ENCODE peak calls at places on chromosomes 12 and 14, in six cellular contexts. E is neural progenitor cell; F is CD8-positive, alpha-beta T cell; U is brain microvascular endothelial cell; A is esophagus squamous epithelium; Y is right atrium auricular region. I is an unnamed sample.

GRCh38 chr12:69392146-69392928 is 32.8 kb downstream of the YEATS4 start:
- DNase-seq in A (no peak), U (no peak), Y (no peak), E (no peak), F (no peak), I (peak; percentile 48)

GRCh38 chr14:86501611-86502010 is 971.7 kb downstream of the FLRT2 start:
- DNase-seq in A (no peak), U (no peak), F (no peak), Y (no peak), E (no peak), I (no peak)

GRCh38 chr12:75623631-75624118 is 112.3 kb upstream of the KRR1 start:
- DNase-seq in E (no peak), F (no peak), Y (no peak), A (no peak), U (peak; percentile 40), I (peak; percentile 30)

GRCh38 chr12:132783917-132784531 is 22.4 kb upstream of the ANKLE2 start:
- DNase-seq in F (no peak), U (no peak), E (no peak), A (no peak), Y (no peak), I (no peak)

GRCh38 chr14:94180655-94181271 is 6.6 kb downstream of the PPP4R4 start:
- DNase-seq in U (peak; percentile 15), Y (no peak), A (no peak), F (no peak), E (peak; percentile 42), I (peak; percentile 50)

GRCh38 chr14:97602438-97603117 is 805.4 kb downstream of the VRK1 start:
- DNase-seq in U (no peak), Y (no peak), A (no peak), F (peak; percentile 80), E (no peak), I (no peak)

GRCh38 chr12:39405580-39405979 is 37.3 kb downstream of the KIF21A start:
- DNase-seq in E (no peak), U (no peak), F (no peak), Y (no peak), A (no peak), I (no peak)

GRCh38 chr14:73007835-73008234 is 19.1 kb downstream of the ZFYVE1 start:
- DNase-seq in E (no peak), F (no peak), Y (no peak), A (no peak), U (no peak), I (no peak)

GRCh38 chr12:132284071-132284492 is 45.3 kb downstream of the GALNT9 start:
- DNase-seq in A (no peak), F (no peak), U (peak; percentile 39), Y (no peak), E (no peak), I (peak; percentile 21)

GRCh38 chr12:109734219-109735000 is 20.8 kb downstream of the FAM222A start:
- DNase-seq in A (no peak), Y (no peak), F (no peak), U (no peak), E (peak; percentile 79), I (no peak)

GRCh38 chr14:35687335-35687939 is 121.7 kb downstream of the RALGAPA1 start:
- DNase-seq in E (peak; percentile 75), Y (no peak), A (no peak), U (peak; percentile 59), F (peak; percentile 13), I (peak; percentile 73)

GRCh38 chr14:20469890-20470858 is 968 bp downstream of the PNP start:
- DNase-seq in E (peak; percentile 38), A (no peak), Y (peak; percentile 79), U (peak; percentile 62), F (peak; percentile 51), I (peak; percentile 55)

GRCh38 chr12:5267603-5268423 is 164.1 kb upstream of the NTF3 start:
- DNase-seq in U (no peak), Y (no peak), E (no peak), A (no peak), F (no peak), I (peak; percentile 20)

GRCh38 chr12:82174936-82175335 is 183.3 kb downstream of the CCDC59 start:
- DNase-seq in F (no peak), A (no peak), U (no peak), Y (no peak), E (peak; percentile 6), I (no peak)

GRCh38 chr12:27449893-27450534 is 3.5 kb downstream of the SMCO2 start:
- DNase-seq in U (no peak), Y (no peak), E (no peak), F (no peak), A (no peak), I (no peak)

GRCh38 chr12:27447761-27448160 is 1.2 kb downstream of the SMCO2 start:
- DNase-seq in U (no peak), Y (no peak), E (no peak), A (no peak), F (no peak), I (no peak)

GRCh38 chr12:27453462-27453861 is 6.9 kb downstream of the SMCO2 start:
- DNase-seq in Y (no peak), U (no peak), F (no peak), A (no peak), E (no peak), I (no peak)

GRCh38 chr12:27449011-27449410 is 2.5 kb downstream of the SMCO2 start:
- DNase-seq in Y (no peak), E (no peak), U (no peak), F (no peak), A (no peak), I (no peak)

DNA sequence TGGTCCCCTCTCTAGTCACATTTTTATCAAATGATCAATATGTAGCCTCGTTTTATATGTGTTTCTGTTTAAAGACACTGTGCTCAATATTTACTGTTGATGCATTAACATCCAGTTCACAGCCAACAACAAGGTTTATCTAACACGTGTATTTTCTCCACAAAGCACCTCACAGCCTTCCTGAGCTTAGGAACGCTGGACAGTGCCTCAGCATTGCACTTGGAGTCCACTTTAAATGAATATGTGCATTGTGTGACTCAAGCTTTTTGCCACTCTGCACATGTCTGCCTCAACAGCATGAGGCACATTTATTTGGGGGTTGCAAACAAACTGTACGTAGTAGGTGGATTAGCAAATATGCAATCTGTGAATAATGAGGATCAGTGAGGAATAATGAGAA is 4.9 kb downstream of the SMCO2 start:
- DNase-seq in A (no peak), U (no peak), F (no peak), Y (no peak), E (no peak), I (no peak)
- H3K27ac ChIP-seq in A (no peak overlapping the region), U (no peak overlapping the region), F (no peak overlapping the region), Y (no peak overlapping the region), E (no peak overlapping the region), I (no peak overlapping the region)

GRCh38 chr12:104213952-104214351 is 1.6 kb upstream of the TXNRD1 start:
- DNase-seq in U (peak; percentile 14), A (no peak), Y (no peak), F (no peak), E (no peak), I (peak; percentile 86)

GRCh38 chr12:104216461-104217058 is 981 bp downstream of the TXNRD1 start:
- DNase-seq in F (no peak), Y (no peak), A (no peak), U (no peak), E (no peak), I (no peak)

GRCh38 chr12:104218935-104219334 is 3.4 kb downstream of the TXNRD1 start:
- DNase-seq in U (peak; percentile 59), Y (no peak), E (no peak), A (no peak), F (no peak), I (peak; percentile 53)

GRCh38 chr12:104212516-104212915 is 3.1 kb upstream of the TXNRD1 start:
- DNase-seq in U (no peak), E (no peak), Y (no peak), A (no peak), F (no peak), I (peak; percentile 11)

DNA sequence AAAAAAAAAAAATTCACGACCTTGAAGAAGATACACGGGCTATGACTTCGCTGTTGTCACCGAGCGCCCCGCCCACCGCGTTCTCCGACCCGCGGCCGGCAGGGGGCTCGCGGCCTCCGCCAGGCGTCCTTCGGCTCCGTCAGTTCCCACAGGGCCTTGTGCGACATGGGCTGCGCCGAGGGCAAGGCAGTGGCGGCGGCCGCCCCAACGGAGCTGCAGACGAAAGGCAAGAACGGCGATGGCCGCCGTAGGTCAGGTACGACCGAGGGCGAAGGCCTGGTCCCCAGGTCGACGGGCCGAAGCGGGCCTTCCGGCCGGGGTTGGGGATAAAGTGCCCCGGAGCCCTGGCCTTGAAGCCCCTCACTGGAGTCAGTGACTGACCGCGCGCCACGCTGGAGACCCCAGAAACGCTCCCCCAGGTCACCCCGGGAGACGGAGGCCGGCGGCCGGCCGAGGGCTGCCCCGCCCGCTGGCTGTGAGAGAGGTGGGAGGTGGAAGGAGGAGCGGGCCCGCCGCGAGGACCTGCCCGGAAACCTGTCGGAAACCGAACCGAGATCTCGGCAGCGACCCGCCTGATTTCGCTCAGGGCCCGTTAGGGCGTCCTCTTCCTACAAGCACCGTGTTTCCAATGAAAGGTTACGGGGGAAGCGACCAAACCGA is at the start of gene TXNRD1:
- DNase-seq in U (peak; percentile 64), F (peak; percentile 83), Y (peak; percentile 89), A (peak; percentile 8), E (peak; percentile 94), I (peak; percentile 81)
- H3K27ac ChIP-seq in U (peak within 1 kb of the TSS; percentile 45), F (peak within 1 kb of the TSS; percentile 26), Y (peak within 1 kb of the TSS; percentile 91), A (peak within 1 kb of the TSS; percentile 78), E (no peak within 1 kb of the TSS), I (peak within 1 kb of the TSS; percentile 74)

DNA sequence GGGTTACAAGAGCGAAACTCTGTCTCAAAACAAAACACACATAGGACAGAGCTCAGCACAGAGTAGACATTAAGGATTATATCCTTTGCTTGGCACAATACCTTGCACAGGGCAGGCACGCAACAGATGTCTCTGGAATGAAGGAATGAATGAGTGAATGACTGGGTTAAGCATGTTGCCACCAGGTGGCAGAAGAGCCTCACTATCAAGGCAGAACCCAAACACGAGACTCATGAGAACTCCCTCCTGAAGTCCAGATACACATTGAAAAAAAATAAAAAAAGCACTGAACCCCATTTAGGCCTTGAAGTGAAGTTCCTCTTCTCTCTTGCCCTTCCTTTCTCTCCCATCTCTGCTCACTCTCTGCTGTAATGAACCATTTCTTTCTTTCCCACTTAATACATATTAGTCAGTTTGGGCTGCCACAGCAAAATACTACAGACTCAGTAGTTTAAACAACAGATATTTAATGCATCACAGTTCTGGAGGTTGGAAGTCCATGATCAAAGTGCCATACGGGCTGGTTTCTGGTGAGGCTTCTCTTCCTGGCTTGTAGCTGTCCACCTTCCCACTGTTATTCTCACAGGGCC is 26.6 kb upstream of the LTA4H start:
- DNase-seq in Y (peak; percentile 78), F (peak; percentile 77), E (peak; percentile 84), U (peak; percentile 84), A (peak; percentile 4), I (peak; percentile 73)
- H3K27ac ChIP-seq in Y (no peak overlapping the region), F (no peak overlapping the region), E (no peak overlapping the region), U (no peak overlapping the region), A (peak overlapping the region; percentile 15), I (no peak overlapping the region)

GRCh38 chr12:23947395-23947794 is 2.1 kb downstream of the SOX5 start:
- DNase-seq in A (no peak), F (no peak), U (no peak), Y (no peak), E (no peak), I (no peak)

GRCh38 chr12:23941780-23942179 is 7.7 kb downstream of the SOX5 start:
- DNase-seq in Y (no peak), A (no peak), F (no peak), E (no peak), U (no peak), I (no peak)

GRCh38 chr12:23945249-23945648 is 4.2 kb downstream of the SOX5 start:
- DNase-seq in F (no peak), A (no peak), E (no peak), Y (no peak), U (no peak), I (no peak)

GRCh38 chr12:23949212-23950010 is at the start of gene SOX5:
- DNase-seq in Y (peak; percentile 60), U (peak; percentile 59), A (no peak), E (peak; percentile 89), F (no peak), I (peak; percentile 81)

GRCh38 chr12:23944067-23944466 is 5.4 kb downstream of the SOX5 start:
- DNase-seq in F (no peak), A (no peak), Y (peak; percentile 40), U (no peak), E (peak; percentile 69), I (no peak)
- H3K27ac ChIP-seq in F (no peak overlapping the region), A (no peak overlapping the region), Y (no peak overlapping the region), U (no peak overlapping the region), E (peak overlapping the region; percentile 58), I (no peak overlapping the region)